ENCODE peak calls at places on chromosomes 1 and 21, in nine cellular contexts. I is AG04449; C is cardiac fibroblast; M is activated CD4-positive, alpha-beta T cell treated with anti-CD3 and anti-CD28 coated beads, Interleukin-2, amount 50 U/mL, for 1 hour; A is neural progenitor cell; X is kidney epithelial cell; R is effector memory CD8-positive, alpha-beta T cell; U is GM12891; G is GDM1. N is an unnamed sample.

GRCh38 chr1:112504002-112504401 is 4.8 kb upstream of the WNT2B start:
- DNase-seq in R (no peak), I (no peak), G (no peak), M (no peak), U (no peak), A (no peak), X (no peak), C (no peak), N (no peak)

GRCh38 chr1:211928993-211929637 is 98.6 kb upstream of the LPGAT1 start:
- DNase-seq in G (no peak), R (no peak), M (no peak), A (no peak), X (no peak), U (no peak), C (no peak), I (no peak), N (no peak)

GRCh38 chr1:204678721-204679455 is 6.7 kb downstream of the LRRN2 start:
- DNase-seq in A (no peak), U (no peak), I (no peak), M (no peak), X (no peak), C (no peak), R (no peak), G (no peak), N (no peak)

GRCh38 chr1:211148371-211148770 is 14.4 kb upstream of the KCNH1 start:
- DNase-seq in R (no peak), C (no peak), A (no peak), M (no peak), I (no peak), X (no peak), G (no peak), U (no peak), N (no peak)

GRCh38 chr1:20616468-20617156 is 16.6 kb upstream of the PINK1 start:
- DNase-seq in G (no peak), I (no peak), U (peak; percentile 39), A (no peak), X (no peak), M (no peak), C (no peak), R (no peak), N (peak; percentile 61)

GRCh38 chr1:59243544-59243943 is 53.4 kb upstream of the FGGY start:
- DNase-seq in M (no peak), C (no peak), U (no peak), A (no peak), G (no peak), I (no peak), R (no peak), X (no peak), N (no peak)

GRCh38 chr1:182450087-182450486 is at the start of gene RGSL1:
- DNase-seq in M (no peak), A (no peak), X (no peak), C (no peak), R (no peak), U (no peak), G (no peak), I (no peak), N (no peak)

GRCh38 chr1:179731643-179732042 is 11.4 kb upstream of the FAM163A start:
- DNase-seq in A (no peak), M (no peak), U (no peak), R (no peak), X (no peak), G (no peak), C (no peak), I (no peak), N (no peak)

GRCh38 chr1:43360616-43361015 is 1.8 kb downstream of the CDC20 start:
- DNase-seq in I (no peak), X (no peak), G (no peak), U (no peak), R (no peak), M (no peak), C (no peak), A (no peak), N (no peak)

GRCh38 chr21:34965200-34966174 is 83.6 kb downstream of the RUNX1 start:
- DNase-seq in G (no peak), R (no peak), A (no peak), X (no peak), U (no peak), C (peak; percentile 83), I (no peak), M (no peak), N (no peak)

GRCh38 chr1:78836736-78837135 is 169.8 kb downstream of the ADGRL4 start:
- DNase-seq in I (no peak), R (no peak), X (no peak), G (peak; percentile 9), A (no peak), C (peak; percentile 29), M (no peak), U (no peak), N (no peak)

GRCh38 chr1:172778461-172779455 is 119.9 kb downstream of the FASLG start:
- DNase-seq in M (no peak), X (no peak), I (no peak), U (peak; percentile 16), A (no peak), R (peak; percentile 17), C (peak; percentile 24), G (no peak), N (peak; percentile 23)

GRCh38 chr21:31713973-31714740 is 17.8 kb downstream of the SCAF4 start:
- DNase-seq in G (no peak), R (no peak), C (peak; percentile 49), X (no peak), U (no peak), A (no peak), I (no peak), M (no peak), N (no peak)

GRCh38 chr1:14761754-14762153 is 163.3 kb downstream of the KAZN start:
- DNase-seq in C (no peak), G (peak; percentile 59), I (no peak), X (no peak), U (no peak), R (no peak), A (no peak), M (no peak), N (no peak)

GRCh38 chr1:31397360-31398095 is 15.5 kb upstream of the SERINC2 start:
- DNase-seq in G (no peak), R (no peak), I (no peak), U (no peak), A (no peak), X (no peak), M (no peak), C (peak; percentile 45), N (no peak)

GRCh38 chr1:228003461-228004330 is 3.1 kb upstream of the WNT3A start:
- DNase-seq in U (no peak), X (no peak), G (no peak), M (no peak), R (no peak), I (no peak), C (no peak), A (no peak), N (peak; percentile 7)

GRCh38 chr1:67575861-67576260 is 109.1 kb upstream of the GADD45A start:
- DNase-seq in A (no peak), C (peak; percentile 88), R (no peak), M (no peak), X (no peak), U (no peak), G (no peak), I (peak; percentile 64), N (no peak)

GRCh38 chr1:54331091-54331772 is 75.0 kb downstream of the SSBP3 start:
- DNase-seq in A (peak; percentile 41), U (no peak), I (no peak), R (no peak), C (no peak), M (no peak), X (no peak), G (no peak), N (no peak)

GRCh38 chr1:51899022-51899421 is 20.5 kb upstream of the NRDC start:
- DNase-seq in C (no peak), M (no peak), A (no peak), G (no peak), U (no peak), R (no peak), I (no peak), X (no peak), N (no peak)

GRCh38 chr21:39060485-39061099 is 122.7 kb downstream of the PSMG1 start:
- DNase-seq in M (no peak), A (no peak), C (no peak), X (no peak), R (no peak), U (no peak), I (no peak), G (no peak), N (no peak)

GRCh38 chr1:114467491-114467890 is 43.5 kb downstream of the TRIM33 start:
- DNase-seq in U (no peak), A (no peak), I (no peak), X (no peak), R (no peak), C (no peak), M (no peak), G (no peak), N (peak; percentile 22)

GRCh38 chr1:62321438-62321837 is 2.2 kb upstream of the KANK4 start:
- DNase-seq in U (no peak), I (peak; percentile 16), C (peak; percentile 69), M (no peak), A (no peak), G (no peak), X (peak; percentile 87), R (no peak), N (no peak)

GRCh38 chr1:43319766-43320165 is 17.9 kb upstream of the MPL start:
- DNase-seq in R (no peak), U (no peak), G (no peak), C (no peak), M (no peak), A (no peak), X (no peak), I (no peak), N (no peak)

GRCh38 chr1:228459091-228459993 is 27.8 kb upstream of the RNF187 start:
- DNase-seq in I (no peak), X (no peak), R (peak; percentile 50), G (peak; percentile 45), M (peak; percentile 53), C (peak; percentile 90), A (peak; percentile 89), U (peak; percentile 43), N (peak; percentile 66)